ENCODE peak calls at places on chromosome 14, in seven cellular contexts. L, N, G, M, B, S and K are unnamed samples.

GRCh38 chr14:104245723-104246122 is 107.3 kb downstream of the KIF26A start:
- DNase-seq in G (no peak), B (no peak), M (no peak), S (no peak), L (no peak), N (no peak), K (no peak)

GRCh38 chr14:57848786-57849185 is 17.1 kb downstream of the SLC35F4 start:
- DNase-seq in L (no peak), M (no peak), N (no peak), S (no peak), G (no peak), B (no peak), K (no peak)

GRCh38 chr14:87944987-87945604 is 47.9 kb downstream of the GALC start:
- DNase-seq in L (no peak), S (no peak), G (no peak), B (peak; percentile 15), N (peak; percentile 3), M (peak; percentile 29), K (no peak)

GRCh38 chr14:34867199-34867598 is 8.0 kb downstream of the BAZ1A start:
- DNase-seq in N (peak; percentile 56), B (no peak), S (no peak), L (no peak), G (no peak), M (no peak), K (no peak)

GRCh38 chr14:61585598-61586538 is 109.4 kb upstream of the HIF1A start:
- DNase-seq in M (no peak), B (no peak), G (no peak), L (no peak), N (no peak), S (no peak), K (no peak)

GRCh38 chr14:76595266-76595665 is 166.0 kb upstream of the VASH1 start:
- DNase-seq in L (no peak), S (no peak), G (no peak), N (no peak), B (no peak), M (no peak), K (no peak)

GRCh38 chr14:105891221-105891602 is 364.8 kb downstream of the TMEM121 start:
- DNase-seq in G (no peak), N (no peak), S (no peak), M (no peak), L (no peak), B (peak; percentile 0), K (no peak)

GRCh38 chr14:48925184-48925583 is 661.0 kb downstream of the RPS29 start:
- DNase-seq in L (no peak), N (no peak), B (no peak), G (no peak), S (no peak), M (no peak), K (no peak)

GRCh38 chr14:90658541-90658967 is 157.7 kb downstream of the TTC7B start:
- DNase-seq in B (no peak), M (no peak), G (no peak), N (no peak), S (no peak), L (no peak), K (no peak)

GRCh38 chr14:91575469-91576208 is 65.5 kb upstream of the PPP4R3A start:
- DNase-seq in G (no peak), N (no peak), L (no peak), S (no peak), B (no peak), M (no peak), K (no peak)

GRCh38 chr14:104283197-104284106 is 145.1 kb downstream of the KIF26A start:
- DNase-seq in N (no peak), G (no peak), M (no peak), S (no peak), B (no peak), L (no peak), K (no peak)

DNA sequence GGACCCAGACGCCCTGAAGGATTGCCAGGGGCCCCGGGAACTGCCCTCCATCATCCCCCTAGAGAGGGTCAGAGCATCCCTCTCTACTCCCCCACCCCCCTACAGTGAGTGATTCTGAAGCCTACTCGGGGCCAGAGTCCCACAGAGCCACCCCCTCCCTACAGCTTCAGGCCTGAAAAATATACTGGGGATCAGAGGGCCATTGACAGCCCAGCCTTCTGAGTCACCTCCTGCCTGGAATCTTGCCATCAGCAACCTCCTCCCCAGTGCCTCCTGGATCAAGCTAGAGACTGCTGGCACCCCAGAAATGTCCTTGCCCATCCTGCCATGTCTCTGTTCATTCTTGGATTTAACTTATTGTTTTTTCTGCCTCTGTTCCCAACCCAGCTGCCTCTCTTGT is 21.7 kb upstream of the MIA2 start:
- DNase-seq in S (no peak), B (no peak), M (no peak), G (no peak), N (no peak), L (no peak), K (no peak)
- TF ChIP-seq TAF1 in S (no peak), B (no peak), M (no peak), G (no peak), N (no peak), L (no peak), K (no peak)

GRCh38 chr14:22500525-22500924 is 88.5 kb downstream of the DAD1 start:
- DNase-seq in S (no peak), M (no peak), L (no peak), G (no peak), N (no peak), B (no peak), K (no peak)

GRCh38 chr14:22497144-22497423 is 91.9 kb downstream of the DAD1 start:
- DNase-seq in B (no peak), L (no peak), N (no peak), S (no peak), M (no peak), G (no peak), K (no peak)

GRCh38 chr14:22500954-22501353 is 88.1 kb downstream of the DAD1 start:
- DNase-seq in M (no peak), L (no peak), B (no peak), G (no peak), N (no peak), S (no peak), K (no peak)

GRCh38 chr14:22494486-22495135 is 94.4 kb downstream of the DAD1 start:
- DNase-seq in B (no peak), M (no peak), S (no peak), G (no peak), L (no peak), N (no peak), K (no peak)

DNA sequence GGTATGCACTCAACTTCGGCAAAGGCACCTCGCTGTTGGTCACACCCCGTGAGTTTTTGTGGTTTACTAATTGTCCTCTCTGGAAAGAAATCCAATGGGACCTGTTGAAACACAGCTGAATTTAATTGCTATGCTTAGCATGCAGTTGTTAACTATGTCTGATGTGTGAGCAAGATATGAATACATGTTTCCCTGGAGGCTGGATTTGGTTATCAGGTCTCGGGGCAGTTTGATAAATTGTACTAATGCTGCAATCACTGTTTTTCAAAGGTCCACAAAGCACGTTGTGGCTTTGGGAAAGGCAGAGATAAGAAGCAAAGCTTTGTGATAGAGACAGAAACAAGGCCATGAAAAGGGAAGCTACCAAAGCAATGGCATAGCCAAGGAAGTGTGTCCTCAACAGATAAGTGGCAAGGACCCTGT is 91.3 kb downstream of the DAD1 start:
- DNase-seq in S (no peak), G (no peak), B (no peak), N (no peak), L (no peak), M (no peak), K (no peak)
- TF ChIP-seq POLR2AphosphoS5 in S (no peak), G (no peak), B (no peak), N (no peak), L (no peak), M (no peak), K (no peak)

DNA sequence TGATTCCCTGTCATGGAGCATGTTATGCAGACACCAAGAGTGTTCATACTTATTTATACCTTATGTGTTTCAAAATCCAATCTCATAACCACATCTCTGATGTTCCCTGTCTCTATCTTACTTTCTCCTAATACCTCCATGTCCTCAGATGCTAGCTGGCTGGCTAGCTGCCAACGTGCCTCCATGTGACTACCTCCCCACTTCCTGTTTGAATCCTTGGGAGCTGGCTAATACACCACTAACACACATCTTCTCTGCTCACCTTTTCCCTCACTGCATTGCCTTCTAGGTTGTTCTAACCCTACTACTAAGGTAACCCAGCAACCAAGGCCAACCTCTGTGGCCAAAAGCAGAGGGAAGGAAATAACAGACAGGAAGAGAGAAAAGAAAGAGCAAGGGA is 27.3 kb downstream of the TTC5 start:
- DNase-seq in G (no peak), B (no peak), N (peak; percentile 7), L (no peak), M (no peak), S (no peak), K (no peak)
- TF ChIP-seq TAF1 in G (no peak), B (no peak), N (no peak), L (no peak), M (no peak), S (no peak), K (no peak)

DNA sequence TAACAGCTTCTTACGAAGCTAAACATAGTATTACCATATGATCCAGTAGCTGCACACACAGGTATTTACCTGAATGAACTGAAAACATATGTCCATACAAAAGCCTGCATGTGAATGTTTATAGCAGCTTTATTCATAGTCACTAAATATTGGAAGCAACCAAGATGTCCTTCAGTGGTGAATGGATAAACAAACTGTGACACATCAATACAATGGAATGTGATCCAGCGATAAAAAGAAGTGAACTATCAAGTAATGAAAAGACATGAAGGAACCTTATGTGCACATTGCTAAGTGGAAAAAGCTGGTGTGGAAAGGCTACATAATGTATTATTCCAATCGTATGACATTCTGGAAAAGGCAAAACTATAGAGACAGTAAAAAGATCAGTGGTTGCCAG is 38.1 kb upstream of the JDP2 start:
- DNase-seq in G (no peak), M (no peak), S (no peak), B (no peak), L (no peak), N (no peak), K (no peak)
- TF ChIP-seq POLR2AphosphoS5 in G (no peak), M (no peak), S (no peak), B (no peak), L (no peak), N (no peak), K (no peak)

DNA sequence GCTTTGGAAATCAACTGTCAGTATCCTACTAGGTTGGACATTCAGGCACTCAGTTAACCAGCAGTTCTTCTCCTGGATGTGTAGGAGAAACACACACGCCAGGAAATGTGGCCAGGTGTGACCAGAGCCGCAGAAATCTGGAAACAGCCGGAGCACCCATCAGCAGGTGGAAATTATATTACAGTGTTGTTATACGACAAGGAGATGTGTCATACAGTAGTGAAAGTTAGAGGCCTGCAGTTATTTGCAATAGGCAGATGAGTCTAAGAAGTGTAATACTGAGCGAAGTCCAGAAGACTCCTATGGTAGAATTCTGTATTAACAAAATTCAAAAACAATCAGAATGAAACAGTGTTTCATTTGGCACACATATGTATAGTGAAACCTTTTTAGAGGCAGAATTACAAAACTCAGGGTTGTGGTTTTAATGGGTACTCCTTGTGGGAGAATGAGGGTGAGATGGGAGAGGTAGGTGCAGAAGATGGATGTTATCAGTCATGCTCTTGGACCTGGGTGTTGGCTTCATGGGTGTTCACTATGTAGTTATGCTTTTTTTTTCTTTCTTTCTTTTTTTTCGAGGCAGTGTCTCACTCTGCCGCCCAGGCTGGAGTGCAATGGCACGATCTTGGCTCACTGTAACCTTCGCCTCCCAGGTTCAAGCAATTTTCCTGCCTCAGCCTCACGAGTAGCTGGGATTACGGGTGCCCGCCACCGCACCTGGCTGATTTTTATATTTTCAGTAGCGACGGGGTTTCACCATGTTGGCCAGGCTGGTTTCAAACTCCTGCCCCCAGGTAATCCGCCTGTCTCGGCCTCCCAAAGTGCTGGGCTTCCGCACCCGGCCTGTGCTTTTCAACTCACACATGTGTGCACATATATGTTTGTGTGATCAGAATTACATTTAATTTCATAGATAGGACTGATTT is 39.2 kb upstream of the AMN start:
- DNase-seq in M (no peak), N (no peak), S (no peak), L (no peak), G (no peak), B (no peak), K (no peak)
- TF ChIP-seq TAF1 in M (no peak), N (no peak), S (no peak), L (no peak), G (no peak), B (no peak), K (no peak)

GRCh38 chr14:32342151-32342853 is 13.2 kb downstream of the AKAP6 start:
- DNase-seq in B (no peak), G (no peak), M (no peak), N (no peak), S (no peak), L (no peak), K (no peak)
- TF ChIP-seq POLR2AphosphoS5 in B (no peak), G (no peak), M (no peak), N (no peak), S (no peak), L (no peak), K (no peak)